ENCODE peak calls at places on chromosomes 5 and 9, in ten cellular contexts. One of them, this sample, is unnamed.

GRCh38 chr5:160959804-160960203 is 107.8 kb upstream of the ATP10B start:
- DNase-seq in PC-3: peak; percentile 37
- DNase-seq in fibroblast of mammary gland: peak; percentile 60
- DNase-seq in HL-60: no peak
- DNase-seq in lower leg skin: peak; percentile 64
- DNase-seq in prostate gland: peak; percentile 8
- DNase-seq in BE2C: no peak
- DNase-seq in Panc1: peak; percentile 17
- DNase-seq in body of pancreas: peak; percentile 87
- DNase-seq in tibial artery: no peak
- DNase-seq in this sample: peak; percentile 17

GRCh38 chr9:2013688-2014087 is 1.5 kb upstream of the SMARCA2 start:
- DNase-seq in prostate gland: no peak
- DNase-seq in body of pancreas: no peak
- DNase-seq in tibial artery: no peak
- DNase-seq in fibroblast of mammary gland: peak; percentile 69
- DNase-seq in PC-3: no peak
- DNase-seq in Panc1: no peak
- DNase-seq in lower leg skin: no peak
- DNase-seq in HL-60: peak; percentile 49
- DNase-seq in BE2C: no peak
- DNase-seq in this sample: no peak

GRCh38 chr9:83405674-83406255 is 132.4 kb downstream of the FRMD3 start:
- DNase-seq in fibroblast of mammary gland: peak; percentile 10
- DNase-seq in HL-60: no peak
- DNase-seq in body of pancreas: no peak
- DNase-seq in BE2C: no peak
- DNase-seq in Panc1: no peak
- DNase-seq in tibial artery: no peak
- DNase-seq in PC-3: no peak
- DNase-seq in lower leg skin: no peak
- DNase-seq in prostate gland: no peak
- DNase-seq in this sample: no peak

GRCh38 chr5:3592298-3592697 is 3.3 kb upstream of the IRX1 start:
- DNase-seq in lower leg skin: no peak
- DNase-seq in Panc1: no peak
- DNase-seq in tibial artery: no peak
- DNase-seq in BE2C: no peak
- DNase-seq in prostate gland: no peak
- DNase-seq in HL-60: no peak
- DNase-seq in fibroblast of mammary gland: no peak
- DNase-seq in PC-3: no peak
- DNase-seq in body of pancreas: no peak
- DNase-seq in this sample: no peak

GRCh38 chr9:1051286-1052118 is 1.3 kb downstream of the DMRT2 start:
- DNase-seq in tibial artery: no peak
- DNase-seq in PC-3: no peak
- DNase-seq in lower leg skin: no peak
- DNase-seq in body of pancreas: peak; percentile 62
- DNase-seq in Panc1: no peak
- DNase-seq in fibroblast of mammary gland: peak; percentile 18
- DNase-seq in HL-60: peak; percentile 6
- DNase-seq in BE2C: no peak
- DNase-seq in prostate gland: peak; percentile 25
- DNase-seq in this sample: no peak

GRCh38 chr5:32057157-32058096 is 116.7 kb downstream of the GOLPH3 start:
- DNase-seq in BE2C: no peak
- DNase-seq in tibial artery: no peak
- DNase-seq in HL-60: no peak
- DNase-seq in Panc1: no peak
- DNase-seq in prostate gland: no peak
- DNase-seq in lower leg skin: no peak
- DNase-seq in fibroblast of mammary gland: peak; percentile 56
- DNase-seq in body of pancreas: no peak
- DNase-seq in PC-3: peak; percentile 79
- DNase-seq in this sample: peak; percentile 28

GRCh38 chr5:73792687-73793320 is 166.8 kb downstream of the ARHGEF28 start:
- DNase-seq in tibial artery: peak; percentile 77
- DNase-seq in prostate gland: peak; percentile 60
- DNase-seq in PC-3: peak; percentile 83
- DNase-seq in fibroblast of mammary gland: peak; percentile 74
- DNase-seq in lower leg skin: peak; percentile 74
- DNase-seq in BE2C: peak; percentile 70
- DNase-seq in HL-60: peak; percentile 32
- DNase-seq in Panc1: peak; percentile 87
- DNase-seq in body of pancreas: peak; percentile 82
- DNase-seq in this sample: no peak

GRCh38 chr9:84266087-84266561 is 74.4 kb downstream of the SLC28A3 start:
- DNase-seq in Panc1: no peak
- DNase-seq in lower leg skin: no peak
- DNase-seq in prostate gland: no peak
- DNase-seq in tibial artery: no peak
- DNase-seq in HL-60: no peak
- DNase-seq in PC-3: no peak
- DNase-seq in fibroblast of mammary gland: no peak
- DNase-seq in BE2C: no peak
- DNase-seq in body of pancreas: no peak
- DNase-seq in this sample: no peak

GRCh38 chr5:150230842-150231241 is 41.0 kb downstream of the SLC6A7 start:
- DNase-seq in PC-3: no peak
- DNase-seq in fibroblast of mammary gland: no peak
- DNase-seq in HL-60: no peak
- DNase-seq in BE2C: no peak
- DNase-seq in lower leg skin: no peak
- DNase-seq in body of pancreas: no peak
- DNase-seq in tibial artery: no peak
- DNase-seq in prostate gland: no peak
- DNase-seq in Panc1: no peak
- DNase-seq in this sample: no peak

GRCh38 chr5:141486091-141486490 is 1.3 kb downstream of the PCDHGC4 start:
- DNase-seq in body of pancreas: no peak
- DNase-seq in prostate gland: no peak
- DNase-seq in tibial artery: no peak
- DNase-seq in fibroblast of mammary gland: no peak
- DNase-seq in HL-60: no peak
- DNase-seq in lower leg skin: no peak
- DNase-seq in PC-3: no peak
- DNase-seq in Panc1: no peak
- DNase-seq in BE2C: no peak
- DNase-seq in this sample: no peak
- H3K4me3 ChIP-seq in body of pancreas: no peak overlapping the region
- H3K4me3 ChIP-seq in prostate gland: no peak overlapping the region
- H3K4me3 ChIP-seq in tibial artery: no peak overlapping the region
- H3K4me3 ChIP-seq in fibroblast of mammary gland: no peak overlapping the region
- H3K4me3 ChIP-seq in HL-60: no peak overlapping the region
- H3K4me3 ChIP-seq in lower leg skin: no peak overlapping the region
- H3K4me3 ChIP-seq in PC-3: no peak overlapping the region
- H3K4me3 ChIP-seq in Panc1: no peak overlapping the region
- H3K4me3 ChIP-seq in BE2C: no peak overlapping the region
- H3K4me3 ChIP-seq in this sample: no peak overlapping the region

DNA sequence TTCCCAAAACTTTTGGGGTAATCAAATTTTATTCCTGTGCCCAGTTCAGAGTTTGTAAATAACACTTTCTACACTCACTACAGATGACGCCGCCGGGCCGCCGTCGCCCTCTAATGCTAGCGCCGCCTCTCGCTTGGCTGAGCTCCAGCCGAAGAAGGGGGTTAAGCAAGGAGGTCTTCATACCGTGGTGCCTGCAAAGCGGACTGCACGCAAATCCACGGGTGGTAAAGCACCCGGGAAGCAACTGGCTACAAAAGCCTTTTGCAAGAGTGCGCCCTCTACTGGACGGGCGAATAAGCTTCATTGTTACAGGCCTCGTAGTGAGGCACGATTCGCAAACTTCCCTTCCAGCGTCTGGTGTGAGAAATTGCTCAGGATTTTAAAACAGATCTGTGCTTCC is 280.4 kb downstream of the MEF2C start:
- DNase-seq in prostate gland: no peak
- DNase-seq in HL-60: no peak
- DNase-seq in PC-3: peak; percentile 26
- DNase-seq in body of pancreas: peak; percentile 18
- DNase-seq in Panc1: no peak
- DNase-seq in lower leg skin: no peak
- DNase-seq in fibroblast of mammary gland: no peak
- DNase-seq in tibial artery: no peak
- DNase-seq in BE2C: peak; percentile 26
- DNase-seq in this sample: no peak
- TF ChIP-seq CTCF in prostate gland: no peak
- TF ChIP-seq CTCF in HL-60: peak; percentile 33
- TF ChIP-seq CTCF in PC-3: peak; percentile 82
- TF ChIP-seq CTCF in body of pancreas: no peak
- TF ChIP-seq CTCF in Panc1: peak; percentile 85
- TF ChIP-seq CTCF in lower leg skin: no peak
- TF ChIP-seq CTCF in fibroblast of mammary gland: no peak
- TF ChIP-seq CTCF in tibial artery: no peak
- TF ChIP-seq CTCF in BE2C: peak; percentile 48
- TF ChIP-seq CTCF in this sample: peak; percentile 53

DNA sequence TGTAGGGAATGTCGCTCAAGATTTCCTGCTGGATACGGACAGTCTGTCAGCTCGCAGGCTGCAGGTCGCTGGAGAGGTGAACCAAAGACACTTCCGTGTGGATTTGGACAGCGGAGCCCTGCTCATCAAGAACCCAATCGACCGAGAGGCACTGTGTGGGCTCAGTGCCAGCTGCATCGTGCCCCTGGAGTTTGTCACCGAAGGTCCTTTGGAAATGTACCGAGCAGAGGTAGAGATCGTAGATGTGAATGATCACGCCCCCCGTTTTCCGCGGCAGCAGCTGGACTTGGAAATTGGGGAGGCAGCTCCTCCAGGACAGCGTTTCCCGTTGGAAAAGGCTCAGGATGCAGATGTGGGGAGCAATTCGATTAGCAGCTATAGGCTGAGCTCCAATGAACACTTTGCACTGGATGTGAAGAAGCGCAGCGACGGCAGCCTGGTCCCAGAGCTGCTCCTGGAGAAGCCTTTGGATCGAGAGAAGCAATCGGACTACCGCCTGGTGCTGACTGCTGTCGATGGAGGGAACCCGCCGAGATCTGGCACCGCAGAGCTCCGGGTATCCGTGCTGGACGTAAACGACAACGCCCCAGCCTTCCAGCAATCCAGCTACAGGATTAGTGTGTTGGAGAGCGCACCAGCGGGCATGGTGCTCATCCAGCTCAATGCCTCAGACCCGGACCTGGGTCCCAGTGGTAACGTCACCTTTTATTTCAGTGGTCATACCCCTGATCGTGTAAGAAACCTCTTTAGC is 650 bp downstream of the PCDHGC4 start:
- DNase-seq in lower leg skin: no peak
- DNase-seq in Panc1: no peak
- DNase-seq in body of pancreas: no peak
- DNase-seq in BE2C: no peak
- DNase-seq in fibroblast of mammary gland: no peak
- DNase-seq in PC-3: no peak
- DNase-seq in HL-60: no peak
- DNase-seq in prostate gland: no peak
- DNase-seq in tibial artery: no peak
- DNase-seq in this sample: no peak
- H3K4me3 ChIP-seq in lower leg skin: no peak overlapping the region
- H3K4me3 ChIP-seq in Panc1: no peak overlapping the region
- H3K4me3 ChIP-seq in body of pancreas: no peak overlapping the region
- H3K4me3 ChIP-seq in BE2C: peak overlapping the region; percentile 78
- H3K4me3 ChIP-seq in fibroblast of mammary gland: peak overlapping the region; percentile 22
- H3K4me3 ChIP-seq in PC-3: no peak overlapping the region
- H3K4me3 ChIP-seq in HL-60: no peak overlapping the region
- H3K4me3 ChIP-seq in prostate gland: peak overlapping the region; percentile 21
- H3K4me3 ChIP-seq in tibial artery: peak overlapping the region; percentile 45
- H3K4me3 ChIP-seq in this sample: no peak overlapping the region

GRCh38 chr5:41874512-41875060 is 4.4 kb upstream of the OXCT1 start:
- DNase-seq in prostate gland: no peak
- DNase-seq in PC-3: no peak
- DNase-seq in BE2C: no peak
- DNase-seq in tibial artery: no peak
- DNase-seq in fibroblast of mammary gland: no peak
- DNase-seq in HL-60: no peak
- DNase-seq in Panc1: no peak
- DNase-seq in body of pancreas: no peak
- DNase-seq in lower leg skin: no peak
- DNase-seq in this sample: no peak
- TF ChIP-seq CTCF in prostate gland: no peak
- TF ChIP-seq CTCF in PC-3: no peak
- TF ChIP-seq CTCF in BE2C: no peak
- TF ChIP-seq CTCF in tibial artery: no peak
- TF ChIP-seq CTCF in fibroblast of mammary gland: no peak
- TF ChIP-seq CTCF in HL-60: no peak
- TF ChIP-seq CTCF in Panc1: no peak
- TF ChIP-seq CTCF in body of pancreas: no peak
- TF ChIP-seq CTCF in lower leg skin: no peak
- TF ChIP-seq CTCF in this sample: no peak

GRCh38 chr5:58455495-58455894 is 4.4 kb downstream of the PLK2 start:
- DNase-seq in PC-3: no peak
- DNase-seq in BE2C: no peak
- DNase-seq in lower leg skin: no peak
- DNase-seq in HL-60: no peak
- DNase-seq in body of pancreas: no peak
- DNase-seq in tibial artery: no peak
- DNase-seq in Panc1: no peak
- DNase-seq in fibroblast of mammary gland: no peak
- DNase-seq in prostate gland: no peak
- DNase-seq in this sample: no peak

GRCh38 chr5:58457040-58457439 is 2.8 kb downstream of the PLK2 start:
- DNase-seq in body of pancreas: no peak
- DNase-seq in fibroblast of mammary gland: no peak
- DNase-seq in lower leg skin: no peak
- DNase-seq in PC-3: no peak
- DNase-seq in HL-60: no peak
- DNase-seq in Panc1: no peak
- DNase-seq in BE2C: no peak
- DNase-seq in tibial artery: no peak
- DNase-seq in prostate gland: no peak
- DNase-seq in this sample: no peak

GRCh38 chr5:58455066-58455465 is 4.8 kb downstream of the PLK2 start:
- DNase-seq in PC-3: no peak
- DNase-seq in fibroblast of mammary gland: peak; percentile 73
- DNase-seq in BE2C: no peak
- DNase-seq in Panc1: no peak
- DNase-seq in body of pancreas: no peak
- DNase-seq in HL-60: no peak
- DNase-seq in tibial artery: no peak
- DNase-seq in lower leg skin: no peak
- DNase-seq in prostate gland: no peak
- DNase-seq in this sample: no peak

GRCh38 chr5:58455966-58456365 is 3.9 kb downstream of the PLK2 start:
- DNase-seq in fibroblast of mammary gland: no peak
- DNase-seq in tibial artery: no peak
- DNase-seq in lower leg skin: no peak
- DNase-seq in HL-60: no peak
- DNase-seq in body of pancreas: no peak
- DNase-seq in Panc1: no peak
- DNase-seq in prostate gland: no peak
- DNase-seq in BE2C: no peak
- DNase-seq in PC-3: no peak
- DNase-seq in this sample: no peak

GRCh38 chr5:58456486-58456885 is 3.4 kb downstream of the PLK2 start:
- DNase-seq in HL-60: no peak
- DNase-seq in lower leg skin: no peak
- DNase-seq in fibroblast of mammary gland: no peak
- DNase-seq in BE2C: no peak
- DNase-seq in PC-3: no peak
- DNase-seq in body of pancreas: no peak
- DNase-seq in tibial artery: no peak
- DNase-seq in Panc1: no peak
- DNase-seq in prostate gland: no peak
- DNase-seq in this sample: no peak
- H3K4me3 ChIP-seq in HL-60: no peak overlapping the region
- H3K4me3 ChIP-seq in lower leg skin: no peak overlapping the region
- H3K4me3 ChIP-seq in fibroblast of mammary gland: no peak overlapping the region
- H3K4me3 ChIP-seq in BE2C: no peak overlapping the region
- H3K4me3 ChIP-seq in PC-3: peak overlapping the region; percentile 99
- H3K4me3 ChIP-seq in body of pancreas: no peak overlapping the region
- H3K4me3 ChIP-seq in tibial artery: peak overlapping the region; percentile 85
- H3K4me3 ChIP-seq in Panc1: peak overlapping the region; percentile 87
- H3K4me3 ChIP-seq in prostate gland: no peak overlapping the region
- H3K4me3 ChIP-seq in this sample: no peak overlapping the region

GRCh38 chr5:129460951-129461815 is 1.1 kb downstream of the ADAMTS19 start:
- DNase-seq in Panc1: no peak
- DNase-seq in lower leg skin: no peak
- DNase-seq in BE2C: peak; percentile 87
- DNase-seq in HL-60: no peak
- DNase-seq in tibial artery: no peak
- DNase-seq in prostate gland: peak; percentile 5
- DNase-seq in body of pancreas: peak; percentile 57
- DNase-seq in PC-3: peak; percentile 15
- DNase-seq in fibroblast of mammary gland: no peak
- DNase-seq in this sample: no peak
- TF ChIP-seq CTCF in Panc1: peak; percentile 67
- TF ChIP-seq CTCF in lower leg skin: no peak
- TF ChIP-seq CTCF in BE2C: peak; percentile 68
- TF ChIP-seq CTCF in HL-60: no peak
- TF ChIP-seq CTCF in tibial artery: no peak
- TF ChIP-seq CTCF in prostate gland: no peak
- TF ChIP-seq CTCF in body of pancreas: no peak
- TF ChIP-seq CTCF in PC-3: peak; percentile 32
- TF ChIP-seq CTCF in fibroblast of mammary gland: no peak
- TF ChIP-seq CTCF in this sample: peak; percentile 19